ENCODE peak calls at places on chromosomes 6 and 20, in nine cellular contexts. K is RWPE2, Z is tibial artery, S is HL-60, T is prostate gland, B is uterus, V is HCT116, Q is transverse colon, P is psoas muscle. N is an unnamed sample.

GRCh38 chr20:2122921-2123320 is 21.3 kb downstream of the STK35 start:
- DNase-seq in K (no peak), Z (no peak), Q (no peak), S (no peak), B (peak; percentile 84), P (no peak), V (no peak), T (no peak), N (no peak)

GRCh38 chr6:19303381-19303780 is 533.8 kb upstream of the ID4 start:
- DNase-seq in V (no peak), T (peak; percentile 53), Z (no peak), K (no peak), B (peak; percentile 17), S (no peak), P (no peak), Q (no peak), N (no peak)

GRCh38 chr6:69827491-69827890 is 30.7 kb upstream of the LMBRD1 start:
- DNase-seq in T (no peak), P (no peak), S (no peak), K (no peak), B (no peak), V (no peak), Q (no peak), Z (no peak), N (no peak)

GRCh38 chr6:34243901-34244884 is 4.6 kb downstream of the SMIM29 start:
- DNase-seq in S (no peak), K (peak; percentile 93), T (no peak), V (peak; percentile 92), B (peak; percentile 79), Q (peak; percentile 57), P (peak; percentile 88), Z (peak; percentile 83), N (peak; percentile 56)

GRCh38 chr6:107665386-107665785 is 158.7 kb downstream of the SCML4 start:
- DNase-seq in V (no peak), Q (no peak), T (no peak), Z (no peak), P (no peak), S (no peak), B (no peak), K (no peak), N (no peak)

GRCh38 chr6:159094444-159095252 is 49.9 kb upstream of the TAGAP start:
- DNase-seq in Z (no peak), K (no peak), V (no peak), T (no peak), P (no peak), S (no peak), Q (peak; percentile 19), B (no peak), N (no peak)

GRCh38 chr6:81601918-81602317 is 150.6 kb downstream of the TENT5A start:
- DNase-seq in P (no peak), V (no peak), B (no peak), T (no peak), K (no peak), Z (no peak), Q (no peak), S (no peak), N (no peak)

GRCh38 chr6:27593200-27593818 is 120.4 kb upstream of the ZNF184 start:
- DNase-seq in S (no peak), V (no peak), B (no peak), K (no peak), T (no peak), Z (no peak), Q (no peak), P (no peak), N (no peak)

GRCh38 chr20:59082077-59082740 is 39.6 kb upstream of the PRELID3B start:
- DNase-seq in P (no peak), T (no peak), S (no peak), Q (no peak), K (no peak), V (peak; percentile 23), Z (no peak), B (no peak), N (no peak)

GRCh38 chr6:140062042-140063041 is 687.9 kb upstream of the CITED2 start:
- DNase-seq in Z (peak; percentile 68), S (no peak), P (no peak), T (peak; percentile 19), K (peak; percentile 85), V (no peak), B (peak; percentile 47), Q (peak; percentile 27), N (no peak)

GRCh38 chr6:44800171-44800671 is 412.7 kb downstream of the CDC5L start:
- DNase-seq in K (no peak), Z (peak; percentile 36), Q (no peak), B (peak; percentile 16), S (no peak), V (no peak), P (no peak), T (peak; percentile 68), N (no peak)

GRCh38 chr20:35511814-35512420 is 17.5 kb downstream of the C20orf173 start:
- DNase-seq in T (no peak), S (no peak), P (peak; percentile 14), B (no peak), Q (peak; percentile 30), Z (no peak), V (no peak), K (no peak), N (peak; percentile 30)

GRCh38 chr6:158703840-158704822 is 54.3 kb downstream of the SYTL3 start:
- DNase-seq in B (peak; percentile 82), Z (peak; percentile 69), S (peak; percentile 61), Q (peak; percentile 93), K (no peak), T (peak; percentile 67), V (peak; percentile 82), P (peak; percentile 91), N (peak; percentile 91)

GRCh38 chr6:147463651-147464050 is 44.8 kb upstream of the SAMD5 start:
- DNase-seq in V (no peak), S (no peak), P (no peak), T (no peak), Z (no peak), B (no peak), Q (no peak), K (no peak), N (no peak)

GRCh38 chr6:8182209-8182845 is 80.0 kb upstream of the EEF1E1 start:
- DNase-seq in B (no peak), Q (no peak), V (no peak), T (no peak), Z (no peak), P (no peak), S (no peak), K (no peak), N (no peak)

GRCh38 chr6:5656226-5656625 is 350.5 kb downstream of the NRN1 start:
- DNase-seq in T (no peak), P (no peak), K (no peak), B (no peak), S (no peak), Q (no peak), Z (no peak), V (no peak), N (no peak)

DNA sequence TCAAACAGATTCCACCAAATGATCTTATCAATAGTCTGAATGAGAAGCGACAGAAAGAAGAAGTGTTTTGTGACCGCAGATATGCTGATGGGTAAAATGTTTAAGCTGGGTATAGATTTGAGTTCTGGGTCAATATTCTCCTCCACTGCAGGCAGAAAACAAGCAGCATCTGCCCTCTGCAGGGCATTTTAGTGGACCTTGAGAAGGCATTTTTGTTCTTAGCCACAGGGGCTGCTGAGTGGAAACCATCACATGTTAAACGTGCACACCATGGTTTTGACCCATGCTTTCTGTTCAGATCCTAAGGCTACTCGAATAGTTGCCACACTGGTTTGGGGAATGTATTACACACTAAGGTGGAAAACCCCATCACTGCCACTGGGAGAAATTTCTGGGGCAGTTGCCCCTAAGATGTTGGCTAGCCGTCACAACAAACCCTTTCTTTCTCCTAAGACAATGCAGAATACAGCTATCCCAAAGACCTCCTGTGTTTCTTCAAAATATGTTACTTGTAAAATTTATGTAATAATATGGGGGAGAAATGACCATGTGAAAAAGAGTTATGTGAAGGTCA is 5.5 kb downstream of the POU3F2 start:
- DNase-seq in Z (no peak), T (no peak), V (no peak), Q (no peak), S (no peak), K (no peak), P (no peak), B (no peak), N (no peak)
- H3K27ac ChIP-seq in Z (no peak overlapping the region), T (no peak overlapping the region), V (no peak overlapping the region), Q (no peak overlapping the region), S (no peak overlapping the region), K (no peak overlapping the region), P (no peak overlapping the region), B (no peak overlapping the region), N (no peak overlapping the region)

DNA sequence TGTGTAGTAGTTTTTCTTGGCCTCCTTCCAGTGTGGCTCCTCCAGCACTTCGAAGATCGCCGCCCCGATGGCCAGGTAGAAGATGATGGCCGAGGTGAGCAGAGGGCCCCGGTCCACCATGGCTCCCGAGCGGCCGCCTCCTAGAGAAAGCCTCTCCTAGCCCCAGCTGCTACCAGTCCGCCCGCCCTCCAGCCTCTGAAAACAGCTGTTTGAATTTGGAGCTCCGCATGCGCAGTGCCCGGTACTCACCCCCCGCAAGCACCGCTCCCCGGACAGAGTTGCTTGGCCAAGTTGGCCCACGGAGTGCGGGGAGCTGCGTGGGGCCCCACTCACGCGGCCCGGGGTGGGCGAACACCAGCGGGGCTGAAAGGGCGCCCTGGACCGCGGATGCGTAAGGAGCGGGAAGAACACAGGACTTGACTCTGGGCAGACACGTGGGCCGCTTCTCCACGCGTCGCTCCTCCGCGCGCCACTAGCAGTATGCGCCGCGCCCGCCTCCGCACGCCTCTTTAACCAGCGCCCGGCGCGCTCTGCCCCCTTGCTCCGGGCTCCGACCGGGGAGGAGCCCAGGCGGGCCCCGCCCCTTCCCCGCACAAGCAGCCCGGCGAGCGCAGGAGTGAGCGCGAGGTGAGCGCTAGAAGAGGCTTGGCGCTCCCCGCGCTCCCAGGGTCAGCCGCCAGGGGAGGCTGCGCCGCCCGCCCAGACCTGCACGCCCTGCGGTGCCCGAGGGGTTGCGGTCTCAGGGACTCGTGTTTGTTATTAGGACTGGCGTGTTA is at the start of gene KCNK5:
- DNase-seq in T (peak; percentile 53), Q (peak; percentile 90), B (peak; percentile 46), Z (peak; percentile 70), V (peak; percentile 73), P (peak; percentile 80), S (peak; percentile 86), K (no peak), N (peak; percentile 90)
- TF ChIP-seq CTCF in T (peak; percentile 49), Q (peak; percentile 72), B (no peak), Z (peak; percentile 54), V (peak; percentile 88), P (peak; percentile 41), S (peak; percentile 75), K (peak; percentile 62), N (peak; percentile 85)

GRCh38 chr20:44186201-44186600 is 787 bp downstream of the JPH2 start:
- DNase-seq in B (no peak), S (no peak), P (peak; percentile 59), T (no peak), Z (no peak), K (no peak), V (no peak), Q (no peak), N (no peak)
- H3K4me3 ChIP-seq in B (peak overlapping the region; percentile 55), S (no peak overlapping the region), P (peak overlapping the region; percentile 84), T (peak overlapping the region; percentile 27), Z (peak overlapping the region; percentile 88), K (peak overlapping the region; percentile 33), V (no peak overlapping the region), Q (peak overlapping the region; percentile 55), N (peak overlapping the region; percentile 35)

DNA sequence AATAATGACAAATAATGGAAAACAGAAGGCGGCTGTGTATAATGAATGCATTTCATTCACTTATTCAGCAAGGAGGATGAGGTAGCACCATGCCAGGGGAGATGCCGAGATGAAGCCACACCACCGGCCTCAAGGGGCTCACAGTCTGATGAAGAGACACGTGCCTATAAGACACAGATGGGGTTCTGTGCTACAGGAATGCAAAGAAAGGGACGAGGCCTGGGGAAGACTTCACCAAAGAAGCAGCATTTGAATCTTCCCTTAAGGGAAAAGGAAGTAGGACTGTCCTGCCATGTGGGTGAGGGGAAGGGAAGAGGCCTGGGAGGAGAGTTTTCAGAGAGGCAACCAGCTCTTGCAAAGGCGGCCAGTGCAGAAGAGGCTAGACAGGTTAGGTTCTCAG is 98.9 kb downstream of the PSMG4 start:
- DNase-seq in V (no peak), Q (no peak), P (no peak), S (no peak), K (no peak), B (no peak), Z (no peak), T (no peak), N (no peak)
- H3K27ac ChIP-seq in V (no peak overlapping the region), Q (peak overlapping the region; percentile 95), P (no peak overlapping the region), S (no peak overlapping the region), K (no peak overlapping the region), B (peak overlapping the region; percentile 99), Z (no peak overlapping the region), T (peak overlapping the region; percentile 94), N (peak overlapping the region; percentile 77)